ENCODE peak calls at places on chromosomes 2 and 18, in four cellular contexts. Z is fibroblast of mammary gland, K is cardiac muscle cell, Q is K562. T is an unnamed sample.

GRCh38 chr2:11248-11941 is 34.9 kb downstream of the FAM110C start:
- DNase-seq in Z (peak), Q (peak), K (no peak), T (peak)

GRCh38 chr2:146385031-146385430 is 1459.8 kb upstream of the ACVR2A start:
- DNase-seq in Z (no peak), Q (no peak), K (no peak), T (no peak)

GRCh38 chr2:176514805-176515500 is 245.7 kb downstream of the MTX2 start:
- DNase-seq in Z (peak), Q (no peak), K (no peak), T (no peak)

GRCh38 chr2:31467426-31467825 is 52.9 kb upstream of the XDH start:
- DNase-seq in K (no peak), Q (no peak), Z (no peak), T (peak)

GRCh38 chr2:239328306-239329191 is 72.3 kb downstream of the HDAC4 start:
- DNase-seq in Q (peak), Z (peak), K (peak), T (no peak)

GRCh38 chr18:48790226-48790863 is 160.4 kb downstream of the SMAD7 start:
- DNase-seq in Z (no peak), Q (no peak), K (no peak), T (peak)

GRCh38 chr18:45415614-45416013 is 199.7 kb upstream of the SLC14A2 start:
- DNase-seq in Q (no peak), Z (no peak), K (no peak), T (no peak)

GRCh38 chr2:105802587-105802986 is 57.9 kb downstream of the NCK2 start:
- DNase-seq in K (no peak), Z (no peak), Q (peak), T (no peak)

GRCh38 chr18:34153711-34154110 is 71.0 kb downstream of the NOL4 start:
- DNase-seq in Q (no peak), Z (peak), K (no peak), T (peak)

GRCh38 chr2:88738271-88738670 is 46.8 kb downstream of the RPIA start:
- DNase-seq in K (no peak), Z (peak), Q (no peak), T (no peak)

GRCh38 chr18:63162271-63163014 is 157.1 kb downstream of the BCL2 start:
- DNase-seq in Q (no peak), K (no peak), Z (peak), T (no peak)

GRCh38 chr2:166417669-166418068 is 41.9 kb upstream of the SCN9A start:
- DNase-seq in Q (peak), K (no peak), Z (peak), T (no peak)

GRCh38 chr2:234677758-234678538 is 181.1 kb upstream of the ARL4C start:
- DNase-seq in K (no peak), Q (no peak), Z (peak), T (no peak)

GRCh38 chr2:179031731-179032408 is 18.1 kb downstream of the CCDC141 start:
- DNase-seq in Z (no peak), K (no peak), Q (no peak), T (no peak)

GRCh38 chr2:197876524-197876923 is 72.1 kb downstream of the PLCL1 start:
- DNase-seq in K (no peak), Q (no peak), Z (no peak), T (no peak)
- TF ChIP-seq CTCF in K (no peak), Q (no peak), Z (no peak), T (no peak)

GRCh38 chr18:77973745-77974144 is 724.1 kb downstream of the GALR1 start:
- DNase-seq in K (no peak), Z (no peak), Q (no peak), T (no peak)

GRCh38 chr18:77981874-77982273 is 732.2 kb downstream of the GALR1 start:
- DNase-seq in Q (no peak), K (no peak), Z (no peak), T (no peak)

GRCh38 chr18:77980275-77980674 is 730.6 kb downstream of the GALR1 start:
- DNase-seq in Q (no peak), Z (no peak), K (no peak), T (no peak)

GRCh38 chr18:77974329-77974728 is 724.7 kb downstream of the GALR1 start:
- DNase-seq in Z (no peak), K (no peak), Q (no peak), T (no peak)

DNA sequence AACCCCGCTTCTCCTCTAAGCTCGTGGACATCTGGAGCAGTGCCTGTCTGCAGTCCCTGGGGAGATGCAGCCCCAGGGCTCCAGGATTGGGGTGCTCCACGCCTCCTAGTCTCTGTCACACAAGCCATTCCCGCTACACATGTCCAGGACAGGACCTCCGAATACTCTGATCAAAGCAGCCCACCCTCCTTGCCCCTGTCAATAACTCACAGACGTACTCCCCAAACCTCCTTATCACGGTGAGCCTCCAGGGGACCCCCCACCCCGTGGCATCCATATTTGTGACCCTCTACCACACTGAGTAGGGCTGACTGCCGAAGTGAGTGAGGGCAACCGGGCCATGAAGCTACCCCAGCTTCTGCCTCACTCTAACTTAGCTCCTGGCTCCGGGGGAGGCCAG is 727.7 kb downstream of the GALR1 start:
- DNase-seq in Q (no peak), Z (no peak), K (no peak), T (no peak)
- TF ChIP-seq CTCF in Q (no peak), Z (no peak), K (no peak), T (no peak)

GRCh38 chr2:101771226-101771906 is 73.9 kb downstream of the MAP4K4 start:
- DNase-seq in K (no peak), Z (no peak), Q (no peak), T (no peak)

GRCh38 chr2:101771911-101772321 is 74.4 kb downstream of the MAP4K4 start:
- DNase-seq in K (no peak), Q (no peak), Z (no peak), T (no peak)

GRCh38 chr2:101773137-101773536 is 75.6 kb downstream of the MAP4K4 start:
- DNase-seq in K (no peak), Q (no peak), Z (no peak), T (no peak)

GRCh38 chr2:101768480-101769077 is 71.1 kb downstream of the MAP4K4 start:
- DNase-seq in Z (no peak), Q (no peak), K (no peak), T (no peak)

DNA sequence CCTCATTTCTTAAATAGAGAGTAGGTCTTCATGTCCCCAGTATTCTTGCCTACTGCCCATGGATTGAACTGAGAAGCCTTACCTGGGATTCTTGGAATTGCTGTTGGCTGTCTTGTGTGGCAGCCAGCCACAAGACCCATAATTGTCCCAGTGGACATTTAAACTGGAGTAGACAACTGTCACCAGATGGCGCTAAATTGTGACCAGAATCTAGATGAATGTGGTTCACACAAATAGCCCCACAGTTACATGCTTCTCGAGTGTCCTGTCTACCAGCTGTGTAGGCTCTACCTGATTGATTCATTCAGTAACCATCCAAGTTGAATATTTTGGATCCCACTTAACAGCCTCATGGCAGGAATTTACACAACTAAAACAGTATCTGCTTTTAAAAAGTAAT is 73.2 kb downstream of the MAP4K4 start:
- DNase-seq in Q (peak), K (peak), Z (peak), T (peak)
- TF ChIP-seq CTCF in Q (peak), K (peak), Z (peak), T (no peak)

GRCh38 chr2:138090330-138090729 is 126.1 kb downstream of the HNMT start:
- DNase-seq in Q (peak), Z (peak), K (no peak), T (peak)
- TF ChIP-seq CTCF in Q (peak), Z (peak), K (peak), T (peak)

GRCh38 chr18:31420032-31420431 is 27.5 kb upstream of the DSG3 start:
- DNase-seq in Z (no peak), Q (peak), K (no peak), T (no peak)

GRCh38 chr18:31420524-31420923 is 27.0 kb upstream of the DSG3 start:
- DNase-seq in Z (no peak), K (no peak), Q (no peak), T (no peak)

GRCh38 chr18:31424383-31424988 is 23.1 kb upstream of the DSG3 start:
- DNase-seq in K (peak), Q (peak), Z (peak), T (peak)

GRCh38 chr18:31417850-31418249 is 29.7 kb upstream of the DSG3 start:
- DNase-seq in Q (no peak), K (no peak), Z (no peak), T (no peak)

DNA sequence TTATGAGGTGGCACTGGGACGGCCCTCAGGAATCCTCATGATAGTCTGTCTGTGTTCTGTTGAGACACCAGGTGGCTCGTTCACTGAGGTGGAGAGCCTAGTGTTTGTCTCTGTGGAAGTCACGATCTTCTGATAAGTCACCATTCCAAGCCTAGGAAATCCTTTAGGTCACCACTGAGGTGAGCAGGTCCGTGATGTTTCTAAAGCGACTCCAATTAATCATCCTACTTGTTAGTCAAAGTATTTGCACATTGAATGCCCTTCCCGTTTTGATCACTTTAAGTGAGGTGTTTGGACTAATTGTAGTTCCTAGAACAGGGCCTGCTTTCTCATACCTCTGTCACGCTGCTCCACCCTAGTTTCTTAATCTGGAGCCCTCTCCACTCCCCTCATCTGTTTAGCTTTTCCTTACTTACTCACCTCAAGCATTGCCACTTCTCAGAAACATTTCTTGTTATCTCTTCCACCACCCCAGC is 28.0 kb upstream of the DSG3 start:
- DNase-seq in Q (peak), K (no peak), Z (no peak), T (peak)
- TF ChIP-seq CTCF in Q (no peak), K (no peak), Z (no peak), T (no peak)

DNA sequence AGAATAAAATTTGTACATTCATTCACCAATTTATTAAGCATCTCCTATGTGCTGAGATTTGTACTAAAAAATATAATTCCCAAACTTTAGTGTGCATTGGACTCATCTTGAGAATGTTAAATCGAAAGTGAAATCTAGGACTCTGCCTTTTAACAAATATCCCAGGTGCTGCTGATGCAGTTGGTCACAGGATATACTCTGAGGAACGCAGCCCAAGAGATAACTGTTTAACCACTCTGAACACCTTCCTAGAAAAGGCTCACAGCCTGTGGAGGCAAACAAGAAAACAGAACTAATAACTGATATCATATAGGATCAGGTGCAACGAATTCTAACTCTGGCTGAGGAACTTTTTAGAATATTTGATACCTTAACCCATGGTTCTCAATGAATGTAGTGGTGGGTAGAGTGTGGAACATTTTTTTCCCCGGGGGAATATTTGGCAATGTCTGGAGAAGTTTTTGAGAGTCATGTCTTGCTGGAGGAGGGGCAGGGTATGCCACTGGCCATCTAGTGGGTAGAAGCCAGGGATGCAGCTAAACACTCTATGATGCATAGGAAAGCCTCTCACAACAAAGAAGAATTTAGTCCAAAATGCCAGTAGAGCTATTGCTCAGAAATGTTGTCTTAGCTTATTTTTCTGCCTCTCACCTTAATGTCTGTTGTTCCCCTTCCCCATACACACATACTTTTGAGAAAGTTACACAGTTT is 96.5 kb downstream of the EHBP1 start:
- DNase-seq in Z (no peak), Q (no peak), K (no peak), T (no peak)
- TF ChIP-seq CTCF in Z (peak), Q (no peak), K (peak), T (no peak)

GRCh38 chr2:164871404-164871803 is 29.8 kb upstream of the COBLL1 start:
- DNase-seq in K (no peak), Z (no peak), Q (no peak), T (no peak)

GRCh38 chr2:164868563-164869419 is 27.2 kb upstream of the COBLL1 start:
- DNase-seq in K (no peak), Q (no peak), Z (no peak), T (no peak)

GRCh38 chr2:164873096-164873670 is 31.6 kb upstream of the COBLL1 start:
- DNase-seq in K (no peak), Q (no peak), Z (no peak), T (no peak)

GRCh38 chr2:164869420-164869772 is 27.8 kb upstream of the COBLL1 start:
- DNase-seq in Z (no peak), Q (no peak), K (no peak), T (no peak)

DNA sequence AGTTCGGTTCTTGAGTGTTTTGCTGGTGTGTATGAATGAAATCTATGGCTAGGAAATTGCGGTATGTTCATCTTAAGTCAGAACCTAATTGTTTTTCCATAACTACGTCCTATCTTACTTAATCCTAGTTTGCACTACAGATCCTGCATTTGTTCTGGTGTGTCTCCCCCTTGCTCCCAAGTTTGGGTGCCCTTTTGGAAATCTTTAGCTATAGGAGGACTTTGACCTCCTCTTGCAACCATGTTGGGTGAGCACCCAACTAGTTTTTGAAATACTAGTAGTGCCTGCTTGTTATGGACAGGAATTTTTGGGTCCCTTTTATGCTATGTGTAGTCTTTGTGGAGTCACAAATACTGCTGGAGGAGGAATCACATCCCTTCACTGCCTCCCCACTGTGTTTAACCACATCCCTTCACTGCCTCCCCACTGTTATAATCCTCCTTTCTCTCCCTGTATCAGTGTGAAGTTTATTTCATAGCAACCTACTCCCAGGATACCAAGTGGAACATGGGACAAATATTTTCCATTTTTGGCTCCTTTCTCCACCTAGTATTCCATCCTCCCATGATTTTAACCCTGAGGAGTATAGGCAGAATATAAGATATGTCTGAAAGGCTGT is 26.3 kb upstream of the COBLL1 start:
- DNase-seq in Q (no peak), K (no peak), Z (no peak), T (no peak)
- TF ChIP-seq CTCF in Q (no peak), K (no peak), Z (no peak), T (no peak)

GRCh38 chr2:45237850-45238542 is 228.7 kb upstream of the SIX2 start:
- DNase-seq in Q (peak), K (no peak), Z (peak), T (peak)
- TF ChIP-seq CTCF in Q (peak), K (peak), Z (peak), T (no peak)

DNA sequence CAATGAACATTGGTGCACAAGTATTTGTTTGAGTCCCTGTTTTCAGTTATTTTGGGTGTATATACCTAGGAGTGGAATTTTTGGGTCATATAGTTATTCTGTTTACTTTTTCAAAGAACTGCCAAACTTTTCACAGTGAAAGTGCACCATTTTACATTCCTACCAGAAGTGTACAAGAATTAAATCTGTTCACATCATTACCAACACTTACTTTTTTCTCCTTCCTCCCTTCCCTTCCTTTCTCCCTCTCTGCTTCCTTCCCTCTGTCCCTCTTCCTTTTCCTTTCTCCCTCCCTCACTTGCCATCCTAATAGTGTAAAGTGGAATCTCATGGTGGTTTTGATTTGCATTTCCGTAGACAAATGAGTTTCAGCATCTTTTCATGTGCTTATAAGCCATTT is 11.9 kb downstream of the ADNP2 start:
- DNase-seq in Z (no peak), Q (no peak), K (no peak), T (no peak)
- TF ChIP-seq CTCF in Z (no peak), Q (no peak), K (no peak), T (no peak)

DNA sequence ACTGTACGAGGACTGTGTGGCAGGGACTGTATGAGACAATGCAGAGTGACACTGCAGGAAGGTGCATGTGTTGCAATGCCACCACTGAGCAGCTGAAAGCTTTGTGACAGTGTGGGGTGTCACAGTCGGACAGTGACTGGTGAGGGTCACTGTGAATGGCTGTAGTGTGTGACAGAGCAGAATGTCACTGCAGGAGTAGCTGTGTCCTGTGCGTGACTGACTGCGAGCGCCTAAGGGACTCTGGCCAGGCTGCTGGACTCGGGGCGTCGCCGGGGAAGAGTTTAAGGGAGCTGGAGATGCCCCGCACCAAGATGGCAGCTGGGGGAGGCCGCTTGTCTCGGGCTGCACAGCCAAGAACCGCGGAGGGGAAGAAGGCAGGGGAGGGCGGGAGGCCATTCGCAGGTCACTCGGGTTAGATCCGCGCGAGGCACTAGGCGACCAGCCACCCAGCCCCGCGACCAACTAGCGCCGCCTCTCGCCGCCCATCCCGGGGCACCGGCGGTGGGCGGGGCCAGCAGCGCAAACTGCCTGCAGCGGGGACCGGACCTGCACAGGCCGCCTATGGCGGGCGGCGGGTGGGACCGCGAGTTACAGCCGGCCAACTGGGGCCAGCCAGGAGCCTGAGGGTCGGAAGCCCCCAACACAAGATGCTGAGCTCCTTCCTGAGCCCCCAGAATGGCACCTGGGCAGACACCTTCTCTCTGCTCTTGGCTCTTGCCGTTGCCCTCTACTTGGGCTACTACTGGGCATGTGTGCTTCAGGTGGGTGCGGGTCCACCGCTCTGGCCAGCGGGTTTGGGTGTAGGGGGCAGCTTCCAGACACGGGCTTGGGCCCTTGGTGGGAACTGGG is at the start of gene ABHD1:
- DNase-seq in Q (peak), Z (no peak), K (peak), T (peak)
- TF ChIP-seq CTCF in Q (no peak), Z (no peak), K (no peak), T (no peak)

T was measured in Calu3.